ENCODE peak calls at places on chromosomes 6 and 20, in eight cellular contexts. One of them, this sample, is unnamed.

GRCh38 chr6:27865952-27866369 is 46.2 kb downstream of the OR2B2 start:
- DNase-seq in NAMALWA: no peak
- DNase-seq in CD8-positive, alpha-beta memory T cell: no peak
- DNase-seq in Peyer's patch: peak; percentile 55
- DNase-seq in hypothalamus: no peak
- DNase-seq in AG08396: no peak
- DNase-seq in activated T-cell treated with anti-CD3 and anti-CD28 coated beads for 4 hours: no peak
- DNase-seq in right cardiac atrium: no peak
- DNase-seq in this sample: peak; percentile 60

GRCh38 chr6:93779086-93779858 is 359.9 kb upstream of the EPHA7 start:
- DNase-seq in hypothalamus: no peak
- DNase-seq in NAMALWA: no peak
- DNase-seq in Peyer's patch: no peak
- DNase-seq in activated T-cell treated with anti-CD3 and anti-CD28 coated beads for 4 hours: no peak
- DNase-seq in AG08396: no peak
- DNase-seq in right cardiac atrium: peak; percentile 40
- DNase-seq in CD8-positive, alpha-beta memory T cell: no peak
- DNase-seq in this sample: no peak

GRCh38 chr6:76072562-76072961 is at the start of gene IMPG1:
- DNase-seq in hypothalamus: no peak
- DNase-seq in Peyer's patch: no peak
- DNase-seq in CD8-positive, alpha-beta memory T cell: no peak
- DNase-seq in NAMALWA: no peak
- DNase-seq in right cardiac atrium: no peak
- DNase-seq in activated T-cell treated with anti-CD3 and anti-CD28 coated beads for 4 hours: no peak
- DNase-seq in AG08396: no peak
- DNase-seq in this sample: no peak

GRCh38 chr6:148852688-148853087 is 105.9 kb downstream of the UST start:
- DNase-seq in Peyer's patch: no peak
- DNase-seq in NAMALWA: no peak
- DNase-seq in hypothalamus: no peak
- DNase-seq in activated T-cell treated with anti-CD3 and anti-CD28 coated beads for 4 hours: no peak
- DNase-seq in right cardiac atrium: no peak
- DNase-seq in AG08396: no peak
- DNase-seq in CD8-positive, alpha-beta memory T cell: no peak
- DNase-seq in this sample: no peak

GRCh38 chr6:45741437-45742166 is 274.1 kb downstream of the CLIC5 start:
- DNase-seq in right cardiac atrium: no peak
- DNase-seq in NAMALWA: peak; percentile 40
- DNase-seq in hypothalamus: no peak
- DNase-seq in activated T-cell treated with anti-CD3 and anti-CD28 coated beads for 4 hours: no peak
- DNase-seq in AG08396: peak; percentile 33
- DNase-seq in Peyer's patch: peak; percentile 53
- DNase-seq in CD8-positive, alpha-beta memory T cell: no peak
- DNase-seq in this sample: peak; percentile 30

GRCh38 chr20:10949930-10950783 is 276.4 kb upstream of the JAG1 start:
- DNase-seq in CD8-positive, alpha-beta memory T cell: no peak
- DNase-seq in NAMALWA: no peak
- DNase-seq in hypothalamus: no peak
- DNase-seq in right cardiac atrium: no peak
- DNase-seq in activated T-cell treated with anti-CD3 and anti-CD28 coated beads for 4 hours: no peak
- DNase-seq in AG08396: no peak
- DNase-seq in Peyer's patch: no peak
- DNase-seq in this sample: no peak

GRCh38 chr6:75306074-75306473 is 21.5 kb upstream of the TMEM30A start:
- DNase-seq in AG08396: no peak
- DNase-seq in Peyer's patch: no peak
- DNase-seq in hypothalamus: no peak
- DNase-seq in CD8-positive, alpha-beta memory T cell: no peak
- DNase-seq in right cardiac atrium: no peak
- DNase-seq in activated T-cell treated with anti-CD3 and anti-CD28 coated beads for 4 hours: no peak
- DNase-seq in NAMALWA: no peak
- DNase-seq in this sample: no peak

GRCh38 chr6:44504321-44504761 is 116.8 kb downstream of the CDC5L start:
- DNase-seq in CD8-positive, alpha-beta memory T cell: no peak
- DNase-seq in hypothalamus: no peak
- DNase-seq in AG08396: no peak
- DNase-seq in right cardiac atrium: no peak
- DNase-seq in Peyer's patch: no peak
- DNase-seq in NAMALWA: no peak
- DNase-seq in activated T-cell treated with anti-CD3 and anti-CD28 coated beads for 4 hours: no peak
- DNase-seq in this sample: no peak

GRCh38 chr6:704037-704436 is 11.1 kb upstream of the EXOC2 start:
- DNase-seq in hypothalamus: no peak
- DNase-seq in NAMALWA: no peak
- DNase-seq in CD8-positive, alpha-beta memory T cell: no peak
- DNase-seq in AG08396: peak; percentile 76
- DNase-seq in Peyer's patch: no peak
- DNase-seq in right cardiac atrium: no peak
- DNase-seq in activated T-cell treated with anti-CD3 and anti-CD28 coated beads for 4 hours: no peak
- DNase-seq in this sample: no peak

GRCh38 chr20:61297981-61298380 is 45.9 kb downstream of the CDH4 start:
- DNase-seq in Peyer's patch: no peak
- DNase-seq in CD8-positive, alpha-beta memory T cell: no peak
- DNase-seq in NAMALWA: no peak
- DNase-seq in activated T-cell treated with anti-CD3 and anti-CD28 coated beads for 4 hours: no peak
- DNase-seq in hypothalamus: no peak
- DNase-seq in right cardiac atrium: no peak
- DNase-seq in AG08396: peak; percentile 69
- DNase-seq in this sample: no peak

This sample was measured in GM12864.